ENCODE peak calls at places on chromosomes 13 and 19, in six cellular contexts. T is ovary, J is tibial nerve, Y is transverse colon, E is testis, D is upper lobe of left lung. P is an unnamed sample.

GRCh38 chr19:21383980-21384582 is 12.9 kb upstream of the ZNF493 start:
- DNase-seq in J (no peak), E (no peak), D (no peak), Y (no peak), T (no peak), P (no peak)

GRCh38 chr13:41651413-41652068 is 194.2 kb downstream of the RGCC start:
- DNase-seq in Y (no peak), T (no peak), D (no peak), J (no peak), E (no peak), P (no peak)

GRCh38 chr19:43799502-43800142 is 2.6 kb downstream of the LYPD5 start:
- DNase-seq in E (no peak), Y (peak; percentile 60), D (no peak), T (no peak), J (no peak), P (no peak)

GRCh38 chr19:39119830-39120229 is 5.8 kb upstream of the PAK4 start:
- DNase-seq in E (no peak), Y (no peak), D (no peak), T (no peak), J (no peak), P (no peak)

GRCh38 chr19:19110410-19111137 is 27.7 kb downstream of the TMEM161A start:
- DNase-seq in D (peak; percentile 83), Y (no peak), T (peak; percentile 66), J (no peak), E (no peak), P (no peak)

GRCh38 chr19:46900341-46900740 is 39.5 kb downstream of the ARHGAP35 start:
- DNase-seq in J (no peak), E (no peak), T (no peak), D (no peak), Y (no peak), P (no peak)

GRCh38 chr13:72530471-72530870 is 197.0 kb downstream of the MZT1 start:
- DNase-seq in T (no peak), D (no peak), Y (no peak), E (no peak), J (no peak), P (no peak)

GRCh38 chr19:16001481-16002312 is 52.9 kb downstream of the OR10H4 start:
- DNase-seq in T (peak; percentile 36), E (no peak), Y (peak; percentile 21), D (no peak), J (peak; percentile 16), P (no peak)

GRCh38 chr13:113932060-113932459 is 41.8 kb downstream of the C13orf46 start:
- DNase-seq in T (peak; percentile 16), Y (no peak), D (no peak), E (no peak), J (no peak), P (no peak)

GRCh38 chr13:21330126-21330861 is 128.8 kb downstream of the ZDHHC20 start:
- DNase-seq in J (no peak), Y (no peak), D (no peak), E (no peak), T (no peak), P (no peak)

GRCh38 chr13:31063734-31064133 is 98.0 kb downstream of the HSPH1 start:
- DNase-seq in E (no peak), T (no peak), J (no peak), Y (no peak), D (no peak), P (no peak)

GRCh38 chr19:17281391-17282304 is at the start of gene ANKLE1:
- DNase-seq in J (no peak), E (no peak), D (peak; percentile 89), T (peak; percentile 52), Y (peak; percentile 27), P (peak; percentile 98)

GRCh38 chr13:58488251-58488650 is 856.7 kb downstream of the PCDH17 start:
- DNase-seq in J (no peak), D (no peak), E (no peak), Y (no peak), T (no peak), P (no peak)

GRCh38 chr19:42285546-42285945 is 16.4 kb upstream of the PRR19 start:
- DNase-seq in D (no peak), E (no peak), T (peak; percentile 53), J (no peak), Y (no peak), P (peak; percentile 57)

GRCh38 chr19:42282810-42283247 is 13.8 kb downstream of the CIC start:
- DNase-seq in Y (no peak), E (no peak), J (no peak), D (no peak), T (no peak), P (no peak)

GRCh38 chr19:42283248-42284065 is 14.4 kb downstream of the CIC start:
- DNase-seq in E (peak; percentile 98), Y (peak; percentile 97), T (peak; percentile 98), D (peak; percentile 99), J (peak; percentile 96), P (peak; percentile 98)

GRCh38 chr19:42284641-42285341 is 15.7 kb downstream of the CIC start:
- DNase-seq in D (peak; percentile 90), T (peak; percentile 75), E (no peak), J (no peak), Y (no peak), P (no peak)

DNA sequence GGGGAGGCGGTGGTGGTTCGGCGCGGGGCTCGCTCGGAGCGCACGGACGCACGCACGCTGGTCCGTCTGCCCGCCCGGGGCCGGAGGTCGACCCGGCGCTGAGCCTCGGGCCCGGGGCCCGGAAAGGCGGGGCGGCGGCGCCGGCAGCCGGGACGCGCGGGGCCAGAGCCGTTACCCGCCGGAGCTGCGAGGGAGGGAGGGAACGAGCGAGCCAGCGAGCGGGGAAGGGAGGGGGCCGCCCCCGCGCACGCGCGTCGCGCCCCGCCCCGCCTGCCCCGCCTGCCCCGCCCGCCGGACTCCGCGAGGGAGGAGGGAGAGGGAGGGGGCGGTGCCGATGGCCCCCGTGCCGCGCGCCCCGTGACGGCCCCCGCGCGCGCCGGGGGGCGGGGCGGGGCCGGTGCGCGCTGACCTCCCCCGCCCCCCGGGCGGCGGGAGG is 15.0 kb downstream of the CIC start:
- DNase-seq in T (peak; percentile 90), E (peak; percentile 76), Y (peak; percentile 89), J (peak; percentile 38), D (peak; percentile 97), P (peak; percentile 90)
- TF ChIP-seq POLR2A in T (peak; percentile 82), E (no peak), Y (no peak), J (peak; percentile 50), D (peak; percentile 74), P (no peak)

GRCh38 chr19:34504809-34505291 is 23.3 kb downstream of the WTIP start:
- DNase-seq in J (no peak), Y (no peak), T (peak; percentile 34), E (peak; percentile 1), D (no peak), P (no peak)

GRCh38 chr19:34503546-34504272 is 22.2 kb downstream of the WTIP start:
- DNase-seq in Y (no peak), T (peak; percentile 60), J (no peak), E (peak; percentile 24), D (no peak), P (no peak)

GRCh38 chr19:34504273-34504808 is 22.8 kb downstream of the WTIP start:
- DNase-seq in J (no peak), D (no peak), T (no peak), E (peak; percentile 11), Y (no peak), P (no peak)

GRCh38 chr19:34506026-34506370 is 24.4 kb downstream of the WTIP start:
- DNase-seq in T (no peak), E (peak; percentile 14), D (no peak), J (no peak), Y (no peak), P (no peak)

GRCh38 chr19:34505321-34506025 is 23.9 kb downstream of the WTIP start:
- DNase-seq in E (peak; percentile 11), Y (no peak), D (peak; percentile 63), T (no peak), J (no peak), P (no peak)
- TF ChIP-seq POLR2A in E (no peak), Y (no peak), D (no peak), T (no peak), J (no peak), P (no peak)

GRCh38 chr19:54462713-54463530 is 656 bp downstream of the LENG9 start:
- DNase-seq in D (peak; percentile 96), Y (peak; percentile 80), J (peak; percentile 32), T (peak; percentile 85), E (peak; percentile 63), P (peak; percentile 79)

GRCh38 chr19:54462072-54462712 is 1.4 kb downstream of the LENG9 start:
- DNase-seq in D (no peak), T (peak; percentile 59), Y (peak; percentile 37), J (no peak), E (no peak), P (no peak)

GRCh38 chr19:54464624-54465266 is 1.2 kb upstream of the LENG9 start:
- DNase-seq in D (peak; percentile 96), T (peak; percentile 87), Y (peak; percentile 95), E (peak; percentile 95), J (peak; percentile 76), P (peak; percentile 89)

GRCh38 chr19:54464044-54464623 is 556 bp upstream of the LENG9 start:
- DNase-seq in T (peak; percentile 87), E (peak; percentile 97), Y (peak; percentile 97), D (no peak), J (peak; percentile 72), P (peak; percentile 82)

GRCh38 chr19:54463531-54464043 is at the start of gene LENG9:
- DNase-seq in T (peak; percentile 96), Y (peak; percentile 100), E (peak; percentile 100), D (peak; percentile 95), J (peak; percentile 100), P (peak; percentile 94)
- TF ChIP-seq POLR2A in T (peak; percentile 68), Y (peak; percentile 93), E (peak; percentile 68), D (peak; percentile 91), J (peak; percentile 92), P (peak; percentile 72)

DNA sequence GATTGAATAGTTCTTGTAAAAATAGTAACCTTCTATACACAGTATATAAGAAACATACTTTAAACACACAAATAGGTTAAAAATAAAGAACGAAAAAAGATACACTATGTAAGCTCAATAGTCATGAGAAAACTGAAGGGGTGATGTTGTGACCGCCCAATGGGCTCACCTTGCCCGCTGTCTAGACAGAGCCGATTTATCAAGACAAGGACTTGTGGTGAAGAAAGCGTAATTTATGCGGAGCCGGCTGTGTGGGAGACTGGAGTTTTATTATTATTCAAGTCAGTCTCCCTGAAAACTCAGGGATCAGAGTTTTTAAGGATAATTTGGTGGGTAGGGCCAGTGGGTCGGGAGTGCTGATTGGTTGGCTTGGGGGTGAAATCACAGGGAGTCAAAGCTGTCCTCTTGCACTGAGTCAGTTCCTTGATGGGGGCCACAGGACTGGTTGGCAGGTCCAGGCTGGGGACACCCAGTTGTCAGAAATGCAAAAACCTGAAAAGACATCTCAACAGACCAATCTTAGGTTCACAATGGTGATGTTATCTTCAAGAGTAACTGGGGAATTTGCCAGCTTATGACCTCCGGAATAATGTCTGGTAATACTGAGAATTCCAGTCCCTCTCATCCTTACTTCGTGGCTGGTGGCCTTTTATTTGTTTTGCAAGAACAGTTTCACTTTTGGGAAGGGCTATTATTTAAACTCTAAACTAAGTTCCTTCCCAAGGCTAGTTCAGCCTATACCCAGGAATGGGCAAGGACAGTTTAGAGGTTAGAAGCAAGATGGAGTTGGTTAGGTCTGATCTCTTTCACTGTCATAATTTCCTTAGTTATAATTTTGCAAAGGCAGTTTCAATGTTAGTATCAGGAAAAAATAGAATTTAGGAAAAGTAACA is 96.6 kb downstream of the UBL3 start:
- DNase-seq in T (no peak), Y (no peak), J (no peak), E (no peak), D (no peak), P (no peak)
- TF ChIP-seq POLR2A in T (no peak), Y (no peak), J (no peak), E (no peak), D (no peak), P (no peak)

P was measured in erythroblast.